ENCODE peak calls at places on chromosomes 12 and 14, in five cellular contexts. E is HFFc6, V is COR-L47, D is left ventricle myocardium inferior, P is substantia nigra. H is an unnamed sample.

GRCh38 chr12:68406134-68406576 is 74.0 kb upstream of the MDM1 start:
- DNase-seq in D (peak), E (peak), V (peak), P (peak), H (peak)

GRCh38 chr12:25708661-25709060 is 155.6 kb upstream of the LMNTD1 start:
- DNase-seq in P (no peak), D (no peak), V (no peak), E (no peak), H (no peak)

GRCh38 chr12:48366131-48366530 is 15.4 kb upstream of the ZNF641 start:
- DNase-seq in E (no peak), V (no peak), P (no peak), D (no peak), H (no peak)

GRCh38 chr12:107805488-107806180 is 31.1 kb downstream of the ASCL4 start:
- DNase-seq in E (no peak), V (no peak), P (no peak), D (no peak), H (no peak)

GRCh38 chr12:93089805-93090569 is 160.9 kb upstream of the EEA1 start:
- DNase-seq in V (no peak), D (no peak), E (peak), P (no peak), H (no peak)

GRCh38 chr14:101719045-101719645 is 42.4 kb upstream of the PPP2R5C start:
- DNase-seq in V (no peak), P (no peak), D (no peak), E (no peak), H (no peak)

GRCh38 chr12:8037947-8038346 is 5.4 kb downstream of the FOXJ2 start:
- DNase-seq in P (no peak), E (no peak), D (no peak), V (no peak), H (no peak)

GRCh38 chr14:104427126-104427851 is 152.3 kb upstream of the C14orf180 start:
- DNase-seq in P (no peak), E (no peak), D (no peak), V (no peak), H (no peak)

GRCh38 chr14:77593501-77593911 is 22.9 kb downstream of the SPTLC2 start:
- DNase-seq in V (no peak), E (peak), D (no peak), P (no peak), H (no peak)

GRCh38 chr12:66141299-66141698 is 10.7 kb upstream of the LLPH start:
- DNase-seq in D (no peak), P (no peak), E (no peak), V (no peak), H (no peak)

GRCh38 chr12:65670775-65671174 is 153.5 kb upstream of the HMGA2 start:
- DNase-seq in V (no peak), E (peak), D (no peak), P (no peak), H (no peak)

GRCh38 chr12:103773109-103773905 is 67.7 kb downstream of the NT5DC3 start:
- DNase-seq in P (no peak), V (no peak), E (no peak), D (no peak), H (no peak)

GRCh38 chr12:37565112-37565511 is 751.5 kb upstream of the ALG10B start:
- DNase-seq in P (no peak), V (no peak), D (no peak), E (no peak), H (no peak)

GRCh38 chr14:61188196-61188595 is 92.9 kb downstream of the TMEM30B start:
- DNase-seq in V (no peak), D (peak), E (no peak), P (no peak), H (no peak)

GRCh38 chr14:102863381-102863780 is 59.1 kb upstream of the AMN start:
- DNase-seq in E (no peak), D (no peak), V (no peak), P (no peak), H (no peak)

GRCh38 chr14:106308839-106309389 is 782.5 kb downstream of the TMEM121 start:
- DNase-seq in E (no peak), V (peak), P (no peak), D (no peak), H (no peak)

GRCh38 chr12:76804435-76804976 is 40.6 kb downstream of the ZDHHC17 start:
- DNase-seq in D (no peak), V (no peak), E (no peak), P (no peak), H (no peak)

GRCh38 chr12:12985817-12986408 is 14.2 kb downstream of the HEBP1 start:
- DNase-seq in E (peak), P (no peak), D (no peak), V (no peak), H (no peak)

GRCh38 chr14:44149597-44149996 is 357.5 kb downstream of the FSCB start:
- DNase-seq in E (no peak), D (no peak), P (no peak), V (peak), H (no peak)

GRCh38 chr14:96637521-96637920 is 135.3 kb downstream of the PAPOLA start:
- DNase-seq in E (no peak), V (no peak), D (no peak), P (no peak), H (no peak)

GRCh38 chr12:78540621-78541336 is 323.8 kb upstream of the SYT1 start:
- DNase-seq in V (no peak), E (no peak), P (no peak), D (no peak), H (no peak)

GRCh38 chr12:6392499-6392898 is 8.5 kb downstream of the LTBR start:
- DNase-seq in V (no peak), P (no peak), E (no peak), D (no peak), H (no peak)

GRCh38 chr14:68182492-68182891 is 362.9 kb downstream of the RAD51B start:
- DNase-seq in V (no peak), E (no peak), P (no peak), D (no peak), H (no peak)

GRCh38 chr14:97046991-97047390 is 249.8 kb downstream of the VRK1 start:
- DNase-seq in D (no peak), P (no peak), E (no peak), V (no peak), H (no peak)

H was measured in C1 segment of cervical spinal cord.